ENCODE peak calls at places on chromosomes 16 and 17, in nine cellular contexts. Q is GM10248; D is lung microvascular endothelial cell; C is activated CD8-positive, alpha-beta memory T cell treated with anti-CD3 and anti-CD28 coated beads for 48 hours; N is foreskin fibroblast; X is AML-193; B is BJ; J is activated T-cell treated with anti-CD3 and anti-CD28 coated beads, Interleukin-2, amount 50 U/mL, for 48 hours; Y is astrocyte. V is an unnamed sample.

GRCh38 chr16:85354623-85355514 is 242.6 kb upstream of the CIBAR2 start:
- DNase-seq in Q (no peak), D (peak), C (no peak), N (peak), X (no peak), B (peak), J (no peak), Y (peak), V (no peak)

GRCh38 chr16:68283346-68283745 is 19.0 kb downstream of the SLC7A6 start:
- DNase-seq in Q (no peak), D (no peak), C (no peak), N (no peak), X (no peak), B (no peak), J (no peak), Y (no peak), V (no peak)

GRCh38 chr17:1779571-1780074 is 17.8 kb downstream of the SERPINF1 start:
- DNase-seq in Q (no peak), D (peak), C (no peak), N (peak), X (no peak), B (peak), J (no peak), Y (peak), V (no peak)

GRCh38 chr17:77404812-77405581 is 264.2 kb downstream of the SEC14L1 start:
- DNase-seq in Q (peak), D (peak), C (peak), N (peak), X (peak), B (no peak), J (peak), Y (peak), V (no peak)

GRCh38 chr17:29726721-29727252 is 104.1 kb upstream of the CORO6 start:
- DNase-seq in Q (peak), D (peak), C (no peak), N (no peak), X (peak), B (no peak), J (no peak), Y (no peak), V (no peak)

GRCh38 chr16:16028311-16028999 is 79.0 kb downstream of the ABCC1 start:
- DNase-seq in Q (no peak), D (no peak), C (no peak), N (no peak), X (no peak), B (no peak), J (no peak), Y (no peak), V (no peak)

GRCh38 chr17:28755486-28755885 is 11.7 kb downstream of the TRAF4 start:
- DNase-seq in Q (no peak), D (no peak), C (no peak), N (no peak), X (no peak), B (no peak), J (no peak), Y (no peak), V (no peak)

GRCh38 chr17:65366102-65366844 is 195.2 kb downstream of the AXIN2 start:
- DNase-seq in Q (no peak), D (no peak), C (peak), N (no peak), X (no peak), B (no peak), J (peak), Y (no peak), V (no peak)

GRCh38 chr16:17448640-17449638 is 21.8 kb downstream of the XYLT1 start:
- DNase-seq in Q (peak), D (no peak), C (no peak), N (no peak), X (no peak), B (no peak), J (no peak), Y (no peak), V (peak)

GRCh38 chr16:86827521-86827920 is 249.2 kb downstream of the FOXL1 start:
- DNase-seq in Q (no peak), D (peak), C (no peak), N (no peak), X (no peak), B (no peak), J (no peak), Y (no peak), V (no peak)

GRCh38 chr17:17019430-17019762 is 22.9 kb upstream of the MPRIP start:
- DNase-seq in Q (no peak), D (no peak), C (no peak), N (no peak), X (no peak), B (no peak), J (no peak), Y (no peak), V (no peak)

GRCh38 chr17:51828901-51829300 is 329.6 kb downstream of the CA10 start:
- DNase-seq in Q (no peak), D (no peak), C (no peak), N (no peak), X (no peak), B (no peak), J (no peak), Y (no peak), V (no peak)

GRCh38 chr17:49557204-49558024 is 18.3 kb upstream of the NXPH3 start:
- DNase-seq in Q (peak), D (peak), C (no peak), N (no peak), X (peak), B (no peak), J (peak), Y (no peak), V (peak)

GRCh38 chr17:72737291-72737690 is 355.2 kb downstream of the SLC39A11 start:
- DNase-seq in Q (no peak), D (no peak), C (no peak), N (no peak), X (no peak), B (no peak), J (no peak), Y (no peak), V (no peak)

GRCh38 chr17:37844158-37844976 is 79.8 kb upstream of the TBC1D3K start:
- DNase-seq in Q (peak), D (peak), C (peak), N (peak), X (peak), B (no peak), J (peak), Y (peak), V (peak)

GRCh38 chr17:1769826-1770477 is 8.1 kb downstream of the SERPINF1 start:
- DNase-seq in Q (no peak), D (no peak), C (peak), N (no peak), X (no peak), B (no peak), J (peak), Y (no peak), V (no peak)

GRCh38 chr17:71528210-71528609 is 592.6 kb upstream of the SOX9 start:
- DNase-seq in Q (no peak), D (no peak), C (no peak), N (no peak), X (no peak), B (no peak), J (no peak), Y (no peak), V (no peak)

GRCh38 chr17:49680314-49680713 is 2.4 kb upstream of the SPOP start:
- DNase-seq in Q (no peak), D (no peak), C (no peak), N (no peak), X (no peak), B (no peak), J (no peak), Y (no peak), V (no peak)

GRCh38 chr16:79713609-79714309 is 113.2 kb upstream of the MAF start:
- DNase-seq in Q (no peak), D (no peak), C (no peak), N (no peak), X (no peak), B (no peak), J (peak), Y (no peak), V (no peak)

GRCh38 chr16:12416136-12416787 is 387.4 kb downstream of the CPPED1 start:
- DNase-seq in Q (no peak), D (no peak), C (no peak), N (no peak), X (no peak), B (no peak), J (no peak), Y (no peak), V (no peak)

GRCh38 chr16:80440691-80441090 is 100.1 kb upstream of the DYNLRB2 start:
- DNase-seq in Q (no peak), D (no peak), C (no peak), N (no peak), X (no peak), B (no peak), J (no peak), Y (no peak), V (no peak)

GRCh38 chr16:29982560-29983419 is 9.1 kb downstream of the TAOK2 start:
- DNase-seq in Q (no peak), D (no peak), C (no peak), N (no peak), X (no peak), B (no peak), J (no peak), Y (no peak), V (no peak)

GRCh38 chr16:79613009-79613408 is 12.5 kb upstream of the MAF start:
- DNase-seq in Q (no peak), D (no peak), C (no peak), N (no peak), X (no peak), B (no peak), J (no peak), Y (peak), V (no peak)

GRCh38 chr16:88839026-88839529 is 17.7 kb downstream of the GALNS start:
- DNase-seq in Q (no peak), D (no peak), C (no peak), N (no peak), X (no peak), B (no peak), J (no peak), Y (no peak), V (no peak)

GRCh38 chr16:17275076-17275732 is 195.6 kb downstream of the XYLT1 start:
- DNase-seq in Q (no peak), D (no peak), C (no peak), N (no peak), X (no peak), B (no peak), J (peak), Y (peak), V (no peak)

GRCh38 chr17:57721967-57722703 is 23.0 kb downstream of the CCDC182 start:
- DNase-seq in Q (no peak), D (no peak), C (no peak), N (no peak), X (no peak), B (no peak), J (no peak), Y (no peak), V (no peak)

GRCh38 chr17:71516149-71516548 is 604.7 kb upstream of the SOX9 start:
- DNase-seq in Q (no peak), D (no peak), C (no peak), N (no peak), X (no peak), B (no peak), J (no peak), Y (no peak), V (no peak)

GRCh38 chr17:76923491-76923890 is 55.3 kb downstream of the MGAT5B start:
- DNase-seq in Q (no peak), D (no peak), C (no peak), N (no peak), X (no peak), B (no peak), J (no peak), Y (no peak), V (no peak)

GRCh38 chr17:1031711-1032110 is 34.8 kb downstream of the TIMM22 start:
- DNase-seq in Q (no peak), D (no peak), C (no peak), N (peak), X (no peak), B (no peak), J (no peak), Y (peak), V (no peak)

GRCh38 chr17:16521070-16521727 is 29.2 kb upstream of the LRRC75A start:
- DNase-seq in Q (peak), D (peak), C (peak), N (peak), X (peak), B (peak), J (peak), Y (peak), V (peak)

GRCh38 chr16:10935491-10935890 is 6.8 kb downstream of the DEXI start:
- DNase-seq in Q (no peak), D (no peak), C (no peak), N (no peak), X (no peak), B (no peak), J (no peak), Y (no peak), V (no peak)

GRCh38 chr16:3256876-3257465 is 538 bp upstream of the MEFV start:
- DNase-seq in Q (no peak), D (peak), C (no peak), N (no peak), X (no peak), B (no peak), J (no peak), Y (peak), V (no peak)

GRCh38 chr17:51427259-51428255 is 167.2 kb downstream of the UTP18 start:
- DNase-seq in Q (peak), D (no peak), C (peak), N (no peak), X (no peak), B (no peak), J (peak), Y (no peak), V (no peak)

GRCh38 chr16:56042416-56042815 is 148.9 kb upstream of the GNAO1 start:
- DNase-seq in Q (no peak), D (no peak), C (no peak), N (no peak), X (no peak), B (no peak), J (no peak), Y (no peak), V (no peak)

V was measured in NCI-H460.